ENCODE peak calls at places on chromosome 16, in five cellular contexts. Q is tibial nerve, K is uterus, U is progenitor cell of endocrine pancreas, S is GM10248. N is an unnamed sample.

GRCh38 chr16:20883554-20884239 is 16.5 kb downstream of the DCUN1D3 start:
- DNase-seq in Q (no peak), K (no peak), U (no peak), S (no peak), N (no peak)

GRCh38 chr16:1707193-1707790 is 1.3 kb downstream of the MAPK8IP3 start:
- DNase-seq in Q (no peak), K (no peak), U (no peak), S (no peak), N (no peak)

GRCh38 chr16:67528222-67528869 is at the start of gene RIPOR1:
- DNase-seq in Q (no peak), K (peak; percentile 67), U (peak; percentile 47), S (peak; percentile 80), N (no peak)

GRCh38 chr16:48384305-48384981 is 770 bp downstream of the SIAH1 start:
- DNase-seq in Q (peak; percentile 35), K (peak; percentile 51), U (peak; percentile 64), S (peak; percentile 75), N (no peak)

GRCh38 chr16:53417011-53417410 is 17.3 kb upstream of the RBL2 start:
- DNase-seq in Q (no peak), K (no peak), U (no peak), S (no peak), N (no peak)

GRCh38 chr16:82793550-82794244 is 166.9 kb downstream of the CDH13 start:
- DNase-seq in Q (no peak), K (no peak), U (no peak), S (no peak), N (no peak)

GRCh38 chr16:75208861-75209505 is 2.0 kb upstream of the CTRB2 start:
- DNase-seq in Q (no peak), K (no peak), U (no peak), S (no peak), N (no peak)

GRCh38 chr16:70573451-70574121 is 50.0 kb downstream of the SF3B3 start:
- DNase-seq in Q (peak; percentile 39), K (no peak), U (no peak), S (no peak), N (no peak)

GRCh38 chr16:11621920-11622651 is 35.4 kb upstream of the LITAF start:
- DNase-seq in Q (no peak), K (no peak), U (no peak), S (peak; percentile 46), N (no peak)

GRCh38 chr16:58753711-58754134 is 19.6 kb upstream of the GOT2 start:
- DNase-seq in Q (no peak), K (no peak), U (no peak), S (no peak), N (no peak)

GRCh38 chr16:67269766-67270165 is 9.6 kb upstream of the PLEKHG4 start:
- DNase-seq in Q (no peak), K (no peak), U (no peak), S (no peak), N (no peak)

GRCh38 chr16:3249451-3249850 is 7.0 kb downstream of the MEFV start:
- DNase-seq in Q (no peak), K (no peak), U (no peak), S (no peak), N (no peak)
- TF ChIP-seq CTCF in Q (no peak), K (no peak), U (no peak), S (no peak), N (no peak)

GRCh38 chr16:7548796-7549318 is 216.2 kb downstream of the RBFOX1 start:
- DNase-seq in Q (no peak), K (no peak), U (no peak), S (no peak), N (no peak)

GRCh38 chr16:7555459-7555858 is 222.8 kb downstream of the RBFOX1 start:
- DNase-seq in Q (no peak), K (no peak), U (no peak), S (no peak), N (no peak)

GRCh38 chr16:7545251-7545650 is 212.6 kb downstream of the RBFOX1 start:
- DNase-seq in Q (no peak), K (no peak), U (no peak), S (no peak), N (no peak)

GRCh38 chr16:7547736-7548135 is 215.1 kb downstream of the RBFOX1 start:
- DNase-seq in Q (no peak), K (no peak), U (no peak), S (no peak), N (no peak)

GRCh38 chr16:7550096-7550495 is 217.5 kb downstream of the RBFOX1 start:
- DNase-seq in Q (no peak), K (no peak), U (no peak), S (no peak), N (no peak)
- TF ChIP-seq CTCF in Q (no peak), K (no peak), U (no peak), S (no peak), N (no peak)

DNA sequence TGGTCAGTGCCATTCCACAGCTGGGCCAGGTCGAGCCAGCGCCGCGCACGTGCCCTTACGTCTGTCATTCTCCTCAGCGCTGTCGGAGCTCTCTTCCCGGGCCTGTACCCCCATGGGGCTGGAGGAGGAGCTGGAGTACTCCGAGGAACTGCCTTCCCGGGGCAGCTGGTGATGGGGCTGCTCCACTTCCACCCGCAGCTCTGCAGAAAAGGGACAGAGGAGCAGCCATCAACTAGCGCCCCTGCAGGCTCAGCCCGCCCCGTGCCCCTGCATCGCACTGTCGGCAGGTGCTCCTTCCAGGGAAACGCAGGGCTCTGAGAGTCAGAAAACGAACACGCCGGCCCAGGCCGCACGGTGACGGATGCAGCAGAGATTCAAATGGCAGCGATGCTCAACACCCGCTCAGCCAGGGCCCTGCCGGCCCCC is 20.9 kb downstream of the MAP1LC3B start:
- DNase-seq in Q (no peak), K (no peak), U (no peak), S (no peak), N (no peak)
- TF ChIP-seq CTCF in Q (no peak), K (no peak), U (no peak), S (no peak), N (no peak)

GRCh38 chr16:5024632-5025031 is 9.1 kb downstream of the NAGPA start:
- DNase-seq in Q (no peak), K (no peak), U (no peak), S (no peak), N (no peak)
- TF ChIP-seq CTCF in Q (no peak), K (no peak), U (no peak), S (no peak), N (no peak)

N was measured in omental fat pad.